ENCODE peak calls at places on chromosomes 13 and 19, in five cellular contexts. One of them, this sample, is unnamed.

GRCh38 chr19:47155141-47155540 is 24.5 kb downstream of the SAE1 start:
- DNase-seq in GM23338: no peak
- DNase-seq in uterus: peak; percentile 22
- DNase-seq in neural crest cell: no peak
- DNase-seq in GM12865: no peak
- DNase-seq in this sample: no peak

GRCh38 chr13:50384724-50385123 is 369.5 kb downstream of the KCNRG start:
- DNase-seq in GM23338: no peak
- DNase-seq in uterus: no peak
- DNase-seq in neural crest cell: no peak
- DNase-seq in GM12865: no peak
- DNase-seq in this sample: no peak

GRCh38 chr19:58558066-58558622 is at the start of gene UBE2M:
- DNase-seq in GM23338: peak; percentile 63
- DNase-seq in uterus: peak; percentile 70
- DNase-seq in neural crest cell: peak; percentile 57
- DNase-seq in GM12865: no peak
- DNase-seq in this sample: no peak

GRCh38 chr13:62193919-62194318 is 778.3 kb upstream of the PCDH20 start:
- DNase-seq in GM23338: no peak
- DNase-seq in uterus: no peak
- DNase-seq in neural crest cell: no peak
- DNase-seq in GM12865: no peak
- DNase-seq in this sample: no peak

GRCh38 chr19:4454952-4455738 is 2.4 kb downstream of the UBXN6 start:
- DNase-seq in GM23338: no peak
- DNase-seq in uterus: peak; percentile 69
- DNase-seq in neural crest cell: no peak
- DNase-seq in GM12865: no peak
- DNase-seq in this sample: no peak

GRCh38 chr13:99174533-99175100 is 26.0 kb upstream of the UBAC2 start:
- DNase-seq in GM23338: no peak
- DNase-seq in uterus: no peak
- DNase-seq in neural crest cell: no peak
- DNase-seq in GM12865: no peak
- DNase-seq in this sample: no peak

GRCh38 chr13:29771247-29771646 is 79.2 kb downstream of the UBL3 start:
- DNase-seq in GM23338: peak; percentile 52
- DNase-seq in uterus: no peak
- DNase-seq in neural crest cell: no peak
- DNase-seq in GM12865: peak; percentile 50
- DNase-seq in this sample: no peak

GRCh38 chr13:50592412-50593145 is 250.9 kb downstream of the DLEU7 start:
- DNase-seq in GM23338: no peak
- DNase-seq in uterus: no peak
- DNase-seq in neural crest cell: no peak
- DNase-seq in GM12865: no peak
- DNase-seq in this sample: no peak

GRCh38 chr19:40800997-40801377 is 2.0 kb downstream of the EGLN2 start:
- DNase-seq in GM23338: no peak
- DNase-seq in uterus: no peak
- DNase-seq in neural crest cell: no peak
- DNase-seq in GM12865: no peak
- DNase-seq in this sample: no peak

GRCh38 chr19:40798223-40798996 is 581 bp upstream of the EGLN2 start:
- DNase-seq in GM23338: peak; percentile 100
- DNase-seq in uterus: peak; percentile 100
- DNase-seq in neural crest cell: peak; percentile 100
- DNase-seq in GM12865: peak; percentile 100
- DNase-seq in this sample: peak; percentile 100

GRCh38 chr19:40800339-40800996 is 1.5 kb downstream of the EGLN2 start:
- DNase-seq in GM23338: no peak
- DNase-seq in uterus: no peak
- DNase-seq in neural crest cell: no peak
- DNase-seq in GM12865: no peak
- DNase-seq in this sample: no peak

GRCh38 chr19:40798997-40799557 is at the start of gene EGLN2:
- DNase-seq in GM23338: peak; percentile 54
- DNase-seq in uterus: no peak
- DNase-seq in neural crest cell: no peak
- DNase-seq in GM12865: no peak
- DNase-seq in this sample: no peak

GRCh38 chr19:40799558-40800338 is 757 bp downstream of the EGLN2 start:
- DNase-seq in GM23338: peak; percentile 69
- DNase-seq in uterus: no peak
- DNase-seq in neural crest cell: peak; percentile 33
- DNase-seq in GM12865: peak; percentile 58
- DNase-seq in this sample: no peak
- TF ChIP-seq CTCF in GM23338: no peak
- TF ChIP-seq CTCF in uterus: no peak
- TF ChIP-seq CTCF in neural crest cell: no peak
- TF ChIP-seq CTCF in GM12865: no peak
- TF ChIP-seq CTCF in this sample: no peak

GRCh38 chr13:97914537-97914936 is 38.9 kb upstream of the IPO5 start:
- DNase-seq in GM23338: no peak
- DNase-seq in uterus: no peak
- DNase-seq in neural crest cell: no peak
- DNase-seq in GM12865: no peak
- DNase-seq in this sample: no peak

GRCh38 chr13:97913206-97913605 is 40.3 kb upstream of the IPO5 start:
- DNase-seq in GM23338: no peak
- DNase-seq in uterus: no peak
- DNase-seq in neural crest cell: no peak
- DNase-seq in GM12865: no peak
- DNase-seq in this sample: no peak

GRCh38 chr13:97912139-97912535 is 41.3 kb upstream of the IPO5 start:
- DNase-seq in GM23338: no peak
- DNase-seq in uterus: no peak
- DNase-seq in neural crest cell: no peak
- DNase-seq in GM12865: no peak
- DNase-seq in this sample: no peak

GRCh38 chr13:97911311-97912138 is 42.0 kb upstream of the IPO5 start:
- DNase-seq in GM23338: peak; percentile 69
- DNase-seq in uterus: no peak
- DNase-seq in neural crest cell: no peak
- DNase-seq in GM12865: peak; percentile 38
- DNase-seq in this sample: no peak
- TF ChIP-seq CTCF in GM23338: peak; percentile 69
- TF ChIP-seq CTCF in uterus: no peak
- TF ChIP-seq CTCF in neural crest cell: peak; percentile 46
- TF ChIP-seq CTCF in GM12865: peak; percentile 54
- TF ChIP-seq CTCF in this sample: peak; percentile 44

DNA sequence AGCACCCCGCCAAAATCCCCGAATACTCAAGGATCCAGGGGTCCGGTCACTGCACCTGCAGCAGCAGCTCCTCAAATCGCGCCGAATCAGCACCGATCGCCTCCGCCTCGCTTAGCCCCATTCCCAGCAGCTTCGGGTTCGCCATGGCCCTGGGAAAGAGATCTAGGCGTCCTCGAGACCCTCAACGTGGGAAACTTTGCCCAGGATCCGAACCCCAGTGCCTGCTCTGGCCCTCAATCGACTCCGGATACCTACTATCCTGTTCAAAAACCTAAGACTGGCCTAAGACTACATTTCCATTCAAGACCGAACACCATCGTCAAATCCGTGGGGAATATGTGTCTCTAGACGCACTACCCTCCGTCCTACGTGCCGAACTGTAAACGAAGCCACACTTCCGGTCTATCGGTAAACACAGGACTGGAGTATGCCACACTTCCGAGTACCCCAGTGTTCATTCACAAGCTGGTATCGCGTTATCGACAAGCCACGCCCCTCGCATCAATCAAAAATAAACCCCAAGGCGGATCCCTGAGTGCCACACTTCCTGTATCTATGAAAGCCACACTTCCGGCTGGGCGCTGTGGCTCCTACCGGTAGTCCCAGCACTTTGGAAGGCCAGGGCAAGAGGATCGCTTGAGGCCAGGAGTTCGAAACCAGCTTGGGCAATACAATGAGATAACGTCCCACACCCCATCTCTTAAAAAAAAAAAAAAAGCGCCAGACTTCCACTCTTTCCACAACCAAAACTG is at the start of gene PIH1D1:
- DNase-seq in GM23338: peak; percentile 100
- DNase-seq in uterus: peak; percentile 96
- DNase-seq in neural crest cell: peak; percentile 90
- DNase-seq in GM12865: peak; percentile 99
- DNase-seq in this sample: peak; percentile 85
- TF ChIP-seq CTCF in GM23338: no peak
- TF ChIP-seq CTCF in uterus: peak; percentile 26
- TF ChIP-seq CTCF in neural crest cell: peak; percentile 42
- TF ChIP-seq CTCF in GM12865: no peak
- TF ChIP-seq CTCF in this sample: peak; percentile 31

GRCh38 chr13:41751734-41752445 is 209.0 kb downstream of the VWA8 start:
- DNase-seq in GM23338: no peak
- DNase-seq in uterus: no peak
- DNase-seq in neural crest cell: no peak
- DNase-seq in GM12865: no peak
- DNase-seq in this sample: no peak
- TF ChIP-seq CTCF in GM23338: no peak
- TF ChIP-seq CTCF in uterus: no peak
- TF ChIP-seq CTCF in neural crest cell: no peak
- TF ChIP-seq CTCF in GM12865: no peak
- TF ChIP-seq CTCF in this sample: no peak

GRCh38 chr19:40419780-40420179 is 6.0 kb downstream of the SERTAD1 start:
- DNase-seq in GM23338: no peak
- DNase-seq in uterus: no peak
- DNase-seq in neural crest cell: no peak
- DNase-seq in GM12865: no peak
- DNase-seq in this sample: no peak

GRCh38 chr19:40417714-40417996 is 4.5 kb upstream of the PRX start:
- DNase-seq in GM23338: no peak
- DNase-seq in uterus: no peak
- DNase-seq in neural crest cell: no peak
- DNase-seq in GM12865: no peak
- DNase-seq in this sample: no peak

GRCh38 chr19:40418040-40418439 is 4.9 kb upstream of the PRX start:
- DNase-seq in GM23338: no peak
- DNase-seq in uterus: no peak
- DNase-seq in neural crest cell: no peak
- DNase-seq in GM12865: no peak
- DNase-seq in this sample: no peak

GRCh38 chr19:40420451-40420765 is 5.4 kb downstream of the SERTAD1 start:
- DNase-seq in GM23338: no peak
- DNase-seq in uterus: no peak
- DNase-seq in neural crest cell: no peak
- DNase-seq in GM12865: no peak
- DNase-seq in this sample: no peak

DNA sequence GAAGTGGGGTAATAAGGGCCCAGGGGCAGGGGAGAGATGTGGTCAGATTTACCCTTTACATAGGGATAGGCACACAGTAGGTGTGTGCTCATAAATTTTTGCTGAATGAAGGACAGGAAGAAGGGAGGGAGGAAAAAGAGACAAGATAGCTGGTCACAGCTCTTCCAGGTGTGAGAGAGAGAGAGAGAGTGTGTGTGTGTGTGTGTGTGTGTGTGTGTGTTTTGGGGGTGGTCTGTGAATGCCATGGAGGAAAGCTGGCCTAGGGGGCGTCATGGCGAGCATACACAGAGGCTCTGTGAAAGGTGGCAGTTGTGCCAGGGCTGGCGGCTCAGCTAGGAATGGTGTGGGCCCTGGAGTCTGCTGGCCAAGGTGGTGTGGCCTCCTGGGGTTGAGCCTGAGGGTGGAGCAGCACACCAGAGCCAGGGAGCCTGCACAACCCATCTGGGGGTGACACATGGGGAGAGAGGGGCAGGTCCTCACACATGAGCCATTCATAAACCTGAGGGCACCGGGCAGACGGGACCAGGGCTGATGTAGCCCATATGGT is 6.0 kb upstream of the PRX start:
- DNase-seq in GM23338: no peak
- DNase-seq in uterus: no peak
- DNase-seq in neural crest cell: no peak
- DNase-seq in GM12865: peak; percentile 29
- DNase-seq in this sample: no peak
- TF ChIP-seq CTCF in GM23338: no peak
- TF ChIP-seq CTCF in uterus: no peak
- TF ChIP-seq CTCF in neural crest cell: no peak
- TF ChIP-seq CTCF in GM12865: no peak
- TF ChIP-seq CTCF in this sample: no peak

GRCh38 chr13:67094952-67095351 is 135.2 kb downstream of the PCDH9 start:
- DNase-seq in GM23338: no peak
- DNase-seq in uterus: no peak
- DNase-seq in neural crest cell: no peak
- DNase-seq in GM12865: no peak
- DNase-seq in this sample: no peak
- TF ChIP-seq CTCF in GM23338: no peak
- TF ChIP-seq CTCF in uterus: no peak
- TF ChIP-seq CTCF in neural crest cell: no peak
- TF ChIP-seq CTCF in GM12865: no peak
- TF ChIP-seq CTCF in this sample: no peak

This sample was measured in progenitor cell of endocrine pancreas.